ENCODE peak calls at places on chromosomes 6 and 20, in six cellular contexts. V, Q, I, U, T and R are unnamed samples. For H3K27me3, the result is how much of the 10 kb centered on the place peaks cover.

GRCh38 chr6:57013501-57013900 is 33.0 kb upstream of the KIAA1586 start:
- DNase-seq in U (no peak), I (peak), T (no peak), V (no peak), Q (no peak), R (no peak)

GRCh38 chr20:9359561-9360308 is 154.7 kb upstream of the LAMP5 start:
- DNase-seq in V (peak), U (peak), I (peak), Q (peak), T (no peak), R (peak)

GRCh38 chr6:30357678-30358339 is 12.9 kb downstream of the RPP21 start:
- DNase-seq in V (peak), Q (peak), I (peak), T (no peak), U (peak), R (peak)

GRCh38 chr6:22113046-22113766 is 183.6 kb downstream of the PRL start:
- DNase-seq in V (no peak), Q (peak), I (no peak), U (peak), T (no peak), R (peak)

GRCh38 chr20:39010496-39010895 is 48.4 kb downstream of the DHX35 start:
- DNase-seq in Q (no peak), I (no peak), V (no peak), U (no peak), T (no peak), R (no peak)

GRCh38 chr6:39339111-39339510 is 16.6 kb upstream of the KCNK16 start:
- DNase-seq in V (no peak), I (no peak), Q (no peak), T (no peak), U (no peak), R (peak)

GRCh38 chr6:156791261-156791850 is 14.2 kb downstream of the ARID1B start:
- DNase-seq in T (no peak), V (no peak), U (no peak), Q (no peak), I (peak), R (peak)

GRCh38 chr6:113735487-113735886 is 121.7 kb upstream of the MARCKS start:
- DNase-seq in I (no peak), T (no peak), Q (no peak), V (no peak), U (no peak), R (no peak)

GRCh38 chr6:106082735-106083398 is 3.3 kb upstream of the PRDM1 start:
- DNase-seq in T (no peak), U (no peak), Q (no peak), I (no peak), V (no peak), R (no peak)
- H3K27ac ChIP-seq in T (no peak), U (no peak), Q (no peak), I (no peak), V (no peak), R (no peak)

DNA sequence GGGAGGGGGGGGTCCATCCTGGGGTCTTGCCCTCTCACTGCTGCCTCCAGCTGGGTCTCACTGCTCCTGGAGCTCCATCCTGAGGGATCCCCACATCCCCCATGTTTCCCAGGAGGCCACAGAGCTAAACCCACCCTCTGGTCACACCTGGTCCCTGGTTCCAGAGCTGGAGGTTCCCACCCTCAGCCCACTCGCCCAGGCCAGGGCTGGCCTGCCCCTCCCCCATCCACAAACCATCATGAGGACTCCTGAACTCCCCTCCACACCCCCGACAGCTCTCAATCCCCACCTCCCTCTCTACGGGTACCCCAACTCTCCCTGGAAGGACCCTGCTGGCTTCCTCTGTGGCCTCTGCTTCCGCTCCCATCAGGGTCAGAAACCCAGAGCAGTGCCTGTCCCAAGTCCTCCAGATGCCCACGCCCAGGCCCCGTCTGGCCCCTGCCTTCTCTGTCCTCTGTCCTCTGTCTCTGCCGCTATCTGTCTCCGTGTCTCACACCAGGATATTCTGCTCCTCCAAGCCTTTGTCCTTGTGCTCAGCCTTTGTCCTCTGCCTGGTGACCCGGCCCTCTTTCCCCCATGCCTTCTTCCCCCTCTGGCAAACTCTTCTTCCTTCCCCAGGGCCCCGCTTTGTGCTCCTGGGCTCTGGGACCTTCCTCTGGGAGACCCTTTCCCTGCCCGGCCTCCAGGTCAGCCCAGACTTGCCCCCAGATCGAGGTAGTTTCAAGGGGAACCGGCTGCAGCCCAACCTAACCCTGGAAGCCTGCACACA is 74.0 kb downstream of the SRC start:
- DNase-seq in I (no peak), Q (no peak), T (no peak), U (no peak), V (no peak), R (no peak)
- H3K27me3 ChIP-seq in I (half or more), Q (under half), T (under half), U (under half), V (under half), R (under half)

DNA sequence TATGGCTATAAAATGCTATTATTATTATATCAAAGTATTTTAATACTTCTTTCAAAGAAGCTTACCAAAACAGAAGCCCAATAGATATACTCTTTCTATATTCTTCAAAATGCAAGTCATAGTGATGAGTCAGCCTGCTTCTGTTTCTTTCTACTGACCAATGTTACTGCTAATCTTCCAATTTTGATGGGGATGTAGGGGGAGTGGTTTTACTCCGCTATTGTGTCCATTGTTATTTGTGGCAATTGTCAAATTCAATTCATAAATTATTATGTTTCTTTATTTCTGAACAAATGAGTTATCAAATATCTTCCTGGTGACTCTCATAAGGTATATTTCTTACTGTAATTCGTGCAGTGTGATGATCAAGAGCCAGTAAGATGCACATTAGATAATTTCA is 221.5 kb upstream of the DEFB112 start:
- DNase-seq in Q (no peak), U (no peak), V (no peak), I (no peak), T (no peak), R (no peak)
- TF ChIP-seq POLR2A in Q (no peak), U (no peak), V (no peak), I (no peak), T (no peak), R (no peak)

DNA sequence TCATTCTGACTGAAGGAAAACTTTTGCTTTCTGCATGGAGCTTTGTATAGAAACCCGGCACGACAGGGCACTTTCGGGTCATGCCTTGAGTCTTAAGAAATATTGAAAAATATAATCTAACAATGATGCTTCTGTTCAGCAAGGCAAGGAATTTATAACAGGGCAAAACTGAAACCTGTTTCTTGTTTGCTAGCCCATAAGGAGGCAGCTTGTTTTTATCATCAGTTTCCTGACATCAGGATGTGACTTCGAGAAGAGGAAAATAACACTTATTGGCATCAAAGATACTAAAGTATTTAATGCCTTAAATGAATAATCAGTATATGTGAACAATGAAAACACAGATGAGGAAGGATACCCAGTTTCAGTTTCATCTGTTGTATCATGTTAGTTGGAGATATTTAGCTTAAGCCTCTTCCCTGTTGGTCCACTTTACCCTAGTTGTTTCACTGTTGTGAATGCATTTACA is 146.5 kb downstream of the CDKAL1 start:
- DNase-seq in T (no peak), Q (no peak), I (no peak), U (no peak), V (no peak), R (no peak)
- H3K27ac ChIP-seq in T (peak), Q (no peak), I (no peak), U (no peak), V (no peak), R (no peak)

GRCh38 chr6:27501187-27501586 is 28.3 kb upstream of the ZNF184 start:
- DNase-seq in Q (no peak), U (no peak), I (no peak), V (no peak), T (no peak), R (no peak)
- H3K27me3 ChIP-seq in Q (under half), U (under half), I (under half), V (under half), T (under half), R (under half)

DNA sequence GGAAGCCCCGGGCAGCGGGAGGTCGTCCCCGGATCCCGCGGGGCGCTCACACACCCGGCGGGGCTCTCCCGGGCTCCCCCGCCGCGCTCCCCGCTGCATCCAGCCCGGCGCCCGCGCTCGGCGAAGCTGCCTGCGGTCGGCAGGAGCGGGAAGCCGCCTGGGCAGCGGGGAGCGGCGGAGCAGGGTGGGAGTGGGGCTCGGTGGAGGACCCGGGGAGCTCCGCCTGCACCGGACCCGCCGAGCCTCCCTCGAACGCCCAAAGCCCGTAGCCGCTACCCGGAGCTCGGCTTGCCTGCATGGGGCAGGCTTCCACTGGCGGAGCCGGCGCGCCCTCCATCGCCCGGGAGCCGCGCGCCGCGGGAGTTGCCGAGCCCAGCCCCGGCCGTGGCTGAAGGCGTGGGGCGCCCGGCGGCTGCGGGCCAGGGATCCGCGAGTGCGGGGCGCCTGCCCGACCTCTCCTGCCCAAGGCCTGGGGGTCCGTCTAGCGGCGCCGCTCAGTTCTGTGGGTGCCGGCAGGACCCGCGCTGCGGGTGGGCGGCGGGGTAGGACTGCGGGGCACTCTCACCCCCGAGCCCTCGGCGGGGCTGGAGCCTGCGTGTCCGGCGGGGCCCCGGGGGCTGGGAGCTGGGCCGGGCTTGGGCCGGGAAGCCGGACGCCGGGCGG is 671 bp downstream of the CDH4 start:
- DNase-seq in I (no peak), V (no peak), Q (no peak), T (no peak), U (no peak), R (no peak)
- TF ChIP-seq POLR2A in I (no peak), V (no peak), Q (no peak), T (no peak), U (no peak), R (no peak)